ENCODE peak calls at places on chromosomes 2 and 18, in six cellular contexts. One of them, this sample, is unnamed.

GRCh38 chr2:20838016-20838415 is 15.1 kb upstream of the LDAH start:
- DNase-seq in HepG2: no peak
- DNase-seq in H1: no peak
- DNase-seq in K562: no peak
- DNase-seq in WTC11: no peak
- DNase-seq in endothelial cell of umbilical vein: no peak
- DNase-seq in this sample: no peak

GRCh38 chr2:196957442-196957841 is 30.9 kb upstream of the PGAP1 start:
- DNase-seq in endothelial cell of umbilical vein: no peak
- DNase-seq in HepG2: no peak
- DNase-seq in K562: no peak
- DNase-seq in WTC11: no peak
- DNase-seq in H1: no peak
- DNase-seq in this sample: no peak

GRCh38 chr2:157233506-157233905 is 24.0 kb upstream of the GALNT5 start:
- DNase-seq in HepG2: no peak
- DNase-seq in H1: no peak
- DNase-seq in endothelial cell of umbilical vein: no peak
- DNase-seq in WTC11: no peak
- DNase-seq in K562: no peak
- DNase-seq in this sample: no peak

GRCh38 chr18:46418657-46419260 is 238.3 kb downstream of the LOXHD1 start:
- DNase-seq in HepG2: no peak
- DNase-seq in K562: no peak
- DNase-seq in WTC11: no peak
- DNase-seq in H1: no peak
- DNase-seq in endothelial cell of umbilical vein: no peak
- DNase-seq in this sample: no peak

GRCh38 chr2:191351298-191351697 is 106.1 kb downstream of the MYO1B start:
- DNase-seq in endothelial cell of umbilical vein: no peak
- DNase-seq in H1: no peak
- DNase-seq in HepG2: no peak
- DNase-seq in WTC11: no peak
- DNase-seq in K562: no peak
- DNase-seq in this sample: no peak

GRCh38 chr2:105873721-105874120 is 129.0 kb downstream of the NCK2 start:
- DNase-seq in WTC11: no peak
- DNase-seq in HepG2: peak
- DNase-seq in endothelial cell of umbilical vein: peak
- DNase-seq in H1: no peak
- DNase-seq in K562: peak
- DNase-seq in this sample: peak

GRCh38 chr18:76488190-76488589 is 6.9 kb downstream of the ZNF516 start:
- DNase-seq in K562: no peak
- DNase-seq in endothelial cell of umbilical vein: no peak
- DNase-seq in WTC11: no peak
- DNase-seq in H1: no peak
- DNase-seq in HepG2: no peak
- DNase-seq in this sample: no peak

GRCh38 chr18:38256366-38256765 is 690.8 kb upstream of the CELF4 start:
- DNase-seq in HepG2: no peak
- DNase-seq in K562: no peak
- DNase-seq in endothelial cell of umbilical vein: no peak
- DNase-seq in WTC11: no peak
- DNase-seq in H1: no peak
- DNase-seq in this sample: no peak

GRCh38 chr2:19739256-19739655 is 162.5 kb downstream of the TTC32 start:
- DNase-seq in endothelial cell of umbilical vein: no peak
- DNase-seq in H1: no peak
- DNase-seq in WTC11: no peak
- DNase-seq in HepG2: no peak
- DNase-seq in K562: no peak
- DNase-seq in this sample: no peak

GRCh38 chr18:45978084-45978483 is 11.0 kb upstream of the EPG5 start:
- DNase-seq in K562: no peak
- DNase-seq in HepG2: no peak
- DNase-seq in H1: peak
- DNase-seq in WTC11: peak
- DNase-seq in endothelial cell of umbilical vein: no peak
- DNase-seq in this sample: no peak

GRCh38 chr2:36700311-36700710 is 3.8 kb downstream of the VIT start:
- DNase-seq in HepG2: no peak
- DNase-seq in WTC11: no peak
- DNase-seq in K562: no peak
- DNase-seq in endothelial cell of umbilical vein: no peak
- DNase-seq in H1: no peak
- DNase-seq in this sample: no peak

GRCh38 chr2:8003462-8004075 is 678.3 kb upstream of the ID2 start:
- DNase-seq in K562: peak
- DNase-seq in H1: no peak
- DNase-seq in endothelial cell of umbilical vein: no peak
- DNase-seq in WTC11: no peak
- DNase-seq in HepG2: no peak
- DNase-seq in this sample: no peak

GRCh38 chr2:54558976-54559410 is 102.9 kb downstream of the SPTBN1 start:
- DNase-seq in HepG2: no peak
- DNase-seq in K562: no peak
- DNase-seq in WTC11: peak
- DNase-seq in H1: no peak
- DNase-seq in endothelial cell of umbilical vein: no peak
- DNase-seq in this sample: peak
- TF ChIP-seq JUN in HepG2: no peak
- TF ChIP-seq JUN in K562: no peak
- TF ChIP-seq JUN in WTC11: no peak
- TF ChIP-seq JUN in H1: no peak
- TF ChIP-seq JUN in endothelial cell of umbilical vein: no peak
- TF ChIP-seq JUN in this sample: no peak

DNA sequence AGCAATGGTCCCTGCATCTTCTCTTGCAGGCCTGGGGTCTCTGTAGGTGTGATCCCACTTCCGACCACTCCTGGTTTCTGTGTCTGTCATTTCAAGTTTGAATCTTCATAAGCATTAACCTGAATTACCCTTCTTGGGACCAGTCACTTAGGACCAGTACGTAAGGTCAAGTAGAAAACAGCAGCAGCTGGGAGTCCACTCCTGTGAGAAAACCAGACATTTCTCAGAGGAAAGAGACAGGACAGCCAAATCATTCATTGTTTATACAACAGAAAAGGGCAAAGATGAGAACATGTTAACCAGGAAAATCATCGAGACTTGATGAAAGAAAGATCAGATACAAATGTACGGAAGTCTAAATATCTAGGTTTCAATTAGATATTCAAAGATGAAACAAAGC is 163.0 kb downstream of the MREG start:
- DNase-seq in K562: no peak
- DNase-seq in WTC11: no peak
- DNase-seq in HepG2: no peak
- DNase-seq in H1: no peak
- DNase-seq in endothelial cell of umbilical vein: peak
- DNase-seq in this sample: no peak
- TF ChIP-seq JUN in K562: no peak
- TF ChIP-seq JUN in WTC11: no peak
- TF ChIP-seq JUN in HepG2: no peak
- TF ChIP-seq JUN in H1: no peak
- TF ChIP-seq JUN in endothelial cell of umbilical vein: no peak
- TF ChIP-seq JUN in this sample: no peak

GRCh38 chr2:96839288-96839874 is 4.4 kb downstream of the ANKRD23 start:
- DNase-seq in K562: no peak
- DNase-seq in WTC11: no peak
- DNase-seq in endothelial cell of umbilical vein: no peak
- DNase-seq in HepG2: no peak
- DNase-seq in H1: no peak
- DNase-seq in this sample: no peak
- TF ChIP-seq JUN in K562: no peak
- TF ChIP-seq JUN in WTC11: no peak
- TF ChIP-seq JUN in endothelial cell of umbilical vein: no peak
- TF ChIP-seq JUN in HepG2: no peak
- TF ChIP-seq JUN in H1: no peak
- TF ChIP-seq JUN in this sample: no peak

DNA sequence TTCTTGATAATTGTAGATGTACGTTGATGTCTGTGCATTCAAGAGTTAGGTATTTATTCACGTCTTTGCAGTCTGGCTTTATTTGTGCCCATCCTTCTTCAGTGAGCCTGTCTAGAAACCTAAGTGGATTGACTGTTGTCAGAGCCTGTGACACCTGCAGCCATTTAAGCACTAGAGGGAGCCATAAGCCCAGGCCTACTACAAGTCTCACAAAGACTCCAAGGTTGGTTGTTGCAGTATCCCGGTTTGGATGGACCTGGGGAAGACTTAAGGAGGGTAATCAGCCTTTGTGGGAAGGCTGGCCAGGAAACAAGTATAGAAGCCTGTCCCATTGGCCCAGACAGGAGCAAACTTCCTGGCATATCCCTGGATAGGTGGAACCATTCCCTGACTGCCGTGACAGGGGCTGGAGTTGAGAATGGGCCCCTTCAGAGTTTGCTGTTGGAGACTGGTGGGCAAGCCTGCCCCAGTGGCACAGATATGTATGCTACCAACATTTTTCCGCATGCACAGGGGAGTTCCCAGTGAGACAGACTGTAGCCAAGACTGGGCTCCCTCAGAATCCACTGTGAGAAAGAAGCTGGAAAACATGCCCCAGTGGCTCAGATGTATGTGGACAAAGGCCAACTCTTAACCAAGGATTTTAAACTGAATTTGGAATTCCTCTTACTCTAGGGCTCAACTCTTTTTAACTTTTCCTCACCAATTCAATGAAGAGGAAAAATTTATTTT is 9.3 kb upstream of the LRRC30 start:
- DNase-seq in endothelial cell of umbilical vein: peak
- DNase-seq in H1: peak
- DNase-seq in K562: peak
- DNase-seq in WTC11: peak
- DNase-seq in HepG2: peak
- DNase-seq in this sample: peak
- TF ChIP-seq JUN in endothelial cell of umbilical vein: no peak
- TF ChIP-seq JUN in H1: no peak
- TF ChIP-seq JUN in K562: no peak
- TF ChIP-seq JUN in WTC11: no peak
- TF ChIP-seq JUN in HepG2: no peak
- TF ChIP-seq JUN in this sample: no peak

GRCh38 chr2:60567919-60568874 is 14.7 kb upstream of the BCL11A start:
- DNase-seq in endothelial cell of umbilical vein: no peak
- DNase-seq in H1: no peak
- DNase-seq in K562: no peak
- DNase-seq in HepG2: no peak
- DNase-seq in WTC11: peak
- DNase-seq in this sample: no peak

GRCh38 chr2:60560734-60561649 is 7.5 kb upstream of the BCL11A start:
- DNase-seq in endothelial cell of umbilical vein: no peak
- DNase-seq in WTC11: no peak
- DNase-seq in HepG2: peak
- DNase-seq in H1: no peak
- DNase-seq in K562: peak
- DNase-seq in this sample: peak

GRCh38 chr2:60569680-60570111 is 16.2 kb upstream of the BCL11A start:
- DNase-seq in HepG2: no peak
- DNase-seq in H1: no peak
- DNase-seq in WTC11: no peak
- DNase-seq in K562: no peak
- DNase-seq in endothelial cell of umbilical vein: no peak
- DNase-seq in this sample: no peak

GRCh38 chr2:60567092-60567491 is 13.6 kb upstream of the BCL11A start:
- DNase-seq in H1: no peak
- DNase-seq in endothelial cell of umbilical vein: no peak
- DNase-seq in WTC11: no peak
- DNase-seq in HepG2: no peak
- DNase-seq in K562: no peak
- DNase-seq in this sample: no peak

DNA sequence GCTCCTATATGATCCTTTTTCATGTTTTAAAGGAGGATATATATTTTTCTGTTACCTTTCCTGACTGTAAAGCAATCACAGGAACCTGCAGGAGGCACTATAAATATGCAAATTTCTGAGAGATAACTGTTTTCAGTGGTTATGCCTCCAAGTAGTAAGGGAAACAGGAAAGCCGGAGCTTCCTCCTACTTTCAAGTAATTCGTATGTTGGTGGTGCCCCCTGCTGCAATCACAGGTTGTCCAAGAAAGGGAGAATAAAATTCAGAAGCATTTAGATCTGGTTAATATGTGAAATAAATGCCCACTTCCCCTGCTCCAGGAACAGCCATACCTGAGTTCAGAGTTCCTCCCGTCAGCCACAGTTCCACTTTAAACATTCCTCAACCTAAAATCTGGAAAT is 12.0 kb upstream of the BCL11A start:
- DNase-seq in endothelial cell of umbilical vein: no peak
- DNase-seq in K562: no peak
- DNase-seq in WTC11: peak
- DNase-seq in H1: no peak
- DNase-seq in HepG2: peak
- DNase-seq in this sample: no peak
- TF ChIP-seq JUN in endothelial cell of umbilical vein: no peak
- TF ChIP-seq JUN in K562: no peak
- TF ChIP-seq JUN in WTC11: no peak
- TF ChIP-seq JUN in H1: no peak
- TF ChIP-seq JUN in HepG2: no peak
- TF ChIP-seq JUN in this sample: no peak